ENCODE peak calls at places on chromosomes 7 and 10, in six cellular contexts. H is IMR-90; R is A549; J is T-cell; K is CD8-positive, alpha-beta memory T cell; U is HEK293T. B is an unnamed sample.

GRCh38 chr10:102101152-102101551 is 19.0 kb downstream of the LDB1 start:
- DNase-seq in H (no peak), R (no peak), J (no peak), K (no peak), U (no peak), B (no peak)

GRCh38 chr10:31961675-31962074 is 33.0 kb upstream of the ARHGAP12 start:
- DNase-seq in H (peak), R (peak), J (peak), K (no peak), U (no peak), B (no peak)

GRCh38 chr7:140269004-140269638 is 92.3 kb upstream of the KDM7A start:
- DNase-seq in H (no peak), R (no peak), J (no peak), K (peak), U (no peak), B (no peak)

GRCh38 chr10:133096616-133097269 is 9.0 kb downstream of the ADGRA1 start:
- DNase-seq in H (no peak), R (no peak), J (no peak), K (no peak), U (no peak), B (no peak)

GRCh38 chr10:33661580-33662269 is 327.3 kb upstream of the NRP1 start:
- DNase-seq in H (no peak), R (peak), J (no peak), K (no peak), U (no peak), B (peak)

GRCh38 chr10:48604408-48605263 is at the start of gene ARHGAP22:
- DNase-seq in H (peak), R (peak), J (no peak), K (no peak), U (peak), B (peak)

GRCh38 chr7:652881-653280 is 73.6 kb upstream of the DNAAF5 start:
- DNase-seq in H (no peak), R (no peak), J (no peak), K (no peak), U (no peak), B (no peak)

GRCh38 chr7:25132430-25132829 is 7.4 kb upstream of the CYCS start:
- DNase-seq in H (no peak), R (no peak), J (no peak), K (no peak), U (no peak), B (no peak)

GRCh38 chr7:332646-333398 is 42.9 kb downstream of the FOXL3 start:
- DNase-seq in H (peak), R (peak), J (peak), K (peak), U (peak), B (peak)

GRCh38 chr10:44460499-44460898 is 75.6 kb upstream of the CXCL12 start:
- DNase-seq in H (no peak), R (no peak), J (no peak), K (no peak), U (no peak), B (no peak)

GRCh38 chr7:69049341-69049740 is 548.9 kb upstream of the AUTS2 start:
- DNase-seq in H (no peak), R (no peak), J (no peak), K (no peak), U (no peak), B (no peak)

GRCh38 chr7:16062269-16062668 is 359.1 kb downstream of the CRPPA start:
- DNase-seq in H (peak), R (no peak), J (no peak), K (no peak), U (no peak), B (no peak)

GRCh38 chr10:46558411-46559185 is 2.1 kb upstream of the GPRIN2 start:
- DNase-seq in H (no peak), R (peak), J (no peak), K (no peak), U (no peak), B (no peak)

GRCh38 chr10:3407208-3407607 is 234.6 kb upstream of the PITRM1 start:
- DNase-seq in H (peak), R (no peak), J (no peak), K (no peak), U (no peak), B (no peak)

GRCh38 chr7:29989257-29989995 is at the start of gene SCRN1:
- DNase-seq in H (peak), R (peak), J (peak), K (peak), U (peak), B (peak)

GRCh38 chr10:86888585-86889381 is 68.6 kb downstream of the MMRN2 start:
- DNase-seq in H (peak), R (no peak), J (no peak), K (no peak), U (no peak), B (no peak)

GRCh38 chr10:114665406-114665805 is 7.3 kb upstream of the ABLIM1 start:
- DNase-seq in H (no peak), R (no peak), J (no peak), K (no peak), U (no peak), B (no peak)

GRCh38 chr7:133360201-133360600 is 107.3 kb downstream of the EXOC4 start:
- DNase-seq in H (no peak), R (no peak), J (no peak), K (no peak), U (no peak), B (no peak)

GRCh38 chr7:128359939-128360338 is 1.6 kb downstream of the PRRT4 start:
- DNase-seq in H (no peak), R (no peak), J (no peak), K (no peak), U (no peak), B (no peak)

GRCh38 chr10:22436526-22436892 is 91.2 kb downstream of the SPAG6 start:
- DNase-seq in H (no peak), R (no peak), J (peak), K (no peak), U (no peak), B (no peak)

GRCh38 chr7:132500727-132501410 is 75.4 kb downstream of the PLXNA4 start:
- DNase-seq in H (no peak), R (no peak), J (no peak), K (no peak), U (peak), B (no peak)

GRCh38 chr10:128851281-128851680 is 615.8 kb upstream of the MGMT start:
- DNase-seq in H (no peak), R (no peak), J (no peak), K (no peak), U (no peak), B (no peak)

GRCh38 chr10:95864906-95865813 is 42.6 kb upstream of the CC2D2B start:
- DNase-seq in H (peak), R (peak), J (peak), K (peak), U (peak), B (peak)

GRCh38 chr7:95693551-95694333 is 78.6 kb upstream of the DYNC1I1 start:
- DNase-seq in H (peak), R (no peak), J (no peak), K (no peak), U (no peak), B (no peak)

GRCh38 chr7:158389514-158390425 is 197.9 kb downstream of the PTPRN2 start:
- DNase-seq in H (no peak), R (no peak), J (no peak), K (no peak), U (no peak), B (peak)

GRCh38 chr7:76317782-76318487 is 15.5 kb downstream of the HSPB1 start:
- DNase-seq in H (peak), R (peak), J (peak), K (peak), U (peak), B (peak)

GRCh38 chr7:129213828-129214227 is 11.0 kb upstream of the AHCYL2 start:
- DNase-seq in H (no peak), R (no peak), J (no peak), K (no peak), U (no peak), B (no peak)

GRCh38 chr10:70776455-70777005 is 8.6 kb downstream of the TBATA start:
- DNase-seq in H (no peak), R (no peak), J (no peak), K (no peak), U (no peak), B (no peak)